ENCODE peak calls at places on chromosome 12, in seven cellular contexts. M is tibial nerve, I is fibroblast of lung, L is NB4, V is AG10803, B is brain microvascular endothelial cell, W is pancreas. P is an unnamed sample.
A peak's percentile ranks its signal among the peaks of the same experiment; 100 is the strongest.

GRCh38 chr12:106634206-106634605 is 51.4 kb downstream of the RFX4 start:
- DNase-seq in B (no peak), W (no peak), V (no peak), L (no peak), M (no peak), I (no peak), P (no peak)

GRCh38 chr12:25436206-25436912 is 116.7 kb downstream of the LMNTD1 start:
- DNase-seq in B (peak; percentile 58), I (peak; percentile 93), M (no peak), L (peak; percentile 89), V (peak; percentile 86), W (no peak), P (peak; percentile 35)

GRCh38 chr12:3741882-3742672 is 10.8 kb downstream of the CRACR2A start:
- DNase-seq in L (no peak), V (no peak), I (no peak), B (no peak), M (no peak), W (no peak), P (no peak)

GRCh38 chr12:39355841-39356240 is 87.1 kb downstream of the KIF21A start:
- DNase-seq in I (no peak), B (no peak), V (no peak), W (no peak), L (no peak), M (no peak), P (no peak)

GRCh38 chr12:6452908-6453630 is 1.2 kb downstream of the TAPBPL start:
- DNase-seq in L (no peak), W (no peak), I (no peak), B (no peak), M (no peak), V (no peak), P (no peak)

GRCh38 chr12:3593906-3594305 is 102.9 kb downstream of the PRMT8 start:
- DNase-seq in L (no peak), W (no peak), B (no peak), M (no peak), V (no peak), I (no peak), P (no peak)

GRCh38 chr12:127162902-127163301 is 1104.1 kb upstream of the TMEM132C start:
- DNase-seq in L (peak; percentile 10), W (no peak), B (peak; percentile 76), V (peak; percentile 74), M (no peak), I (peak; percentile 46), P (no peak)

GRCh38 chr12:38155526-38156496 is 160.8 kb upstream of the ALG10B start:
- DNase-seq in M (no peak), V (no peak), L (no peak), I (no peak), B (no peak), W (no peak), P (no peak)

GRCh38 chr12:65568517-65568916 is 255.8 kb upstream of the HMGA2 start:
- DNase-seq in I (peak; percentile 87), L (no peak), B (peak; percentile 96), W (no peak), M (no peak), V (no peak), P (no peak)

GRCh38 chr12:14216405-14217294 is 148.8 kb upstream of the ATF7IP start:
- DNase-seq in V (peak; percentile 7), I (peak; percentile 29), W (no peak), M (no peak), B (no peak), L (peak; percentile 9), P (no peak)
- H3K4me3 ChIP-seq in V (peak overlapping the region; percentile 30), I (no peak overlapping the region), W (no peak overlapping the region), M (peak overlapping the region; percentile 12), B (no peak overlapping the region), L (no peak overlapping the region), P (no peak overlapping the region)

DNA sequence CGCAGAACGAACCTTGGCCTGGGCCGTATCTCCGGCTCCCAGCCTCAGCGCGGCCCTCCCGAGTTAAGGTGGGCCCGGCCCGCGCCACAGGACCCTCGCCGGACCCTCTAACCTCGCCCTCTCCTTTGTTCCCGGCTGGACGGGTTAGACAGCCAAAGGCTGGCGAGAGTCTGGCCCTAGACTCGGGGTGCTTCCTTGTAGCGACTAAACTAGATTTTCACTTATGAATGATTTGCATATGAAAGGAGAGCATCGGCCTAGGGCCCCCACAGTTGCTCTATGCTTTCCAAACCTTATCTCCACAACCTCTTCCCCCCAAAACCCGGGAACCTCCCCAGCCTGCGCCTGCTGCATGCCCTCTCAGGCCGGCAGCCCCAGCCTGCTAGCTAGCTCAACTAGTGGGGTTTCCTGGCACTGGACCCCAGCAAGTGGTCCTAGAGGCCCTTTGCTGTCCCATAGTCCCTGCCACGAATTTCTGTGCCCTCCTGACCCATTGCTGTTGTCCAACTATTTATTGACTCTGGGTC is 2.0 kb downstream of the HOXC5 start:
- DNase-seq in V (no peak), B (no peak), M (no peak), I (no peak), L (no peak), W (no peak), P (no peak)
- H3K4me3 ChIP-seq in V (peak overlapping the region; percentile 56), B (no peak overlapping the region), M (peak overlapping the region; percentile 42), I (no peak overlapping the region), L (no peak overlapping the region), W (no peak overlapping the region), P (no peak overlapping the region)

GRCh38 chr12:124472690-124473279 is 94.6 kb downstream of the NCOR2 start:
- DNase-seq in V (no peak), I (no peak), M (no peak), L (no peak), B (no peak), W (peak; percentile 18), P (no peak)
- H3K4me3 ChIP-seq in V (no peak overlapping the region), I (no peak overlapping the region), M (no peak overlapping the region), L (no peak overlapping the region), B (no peak overlapping the region), W (no peak overlapping the region), P (no peak overlapping the region)

DNA sequence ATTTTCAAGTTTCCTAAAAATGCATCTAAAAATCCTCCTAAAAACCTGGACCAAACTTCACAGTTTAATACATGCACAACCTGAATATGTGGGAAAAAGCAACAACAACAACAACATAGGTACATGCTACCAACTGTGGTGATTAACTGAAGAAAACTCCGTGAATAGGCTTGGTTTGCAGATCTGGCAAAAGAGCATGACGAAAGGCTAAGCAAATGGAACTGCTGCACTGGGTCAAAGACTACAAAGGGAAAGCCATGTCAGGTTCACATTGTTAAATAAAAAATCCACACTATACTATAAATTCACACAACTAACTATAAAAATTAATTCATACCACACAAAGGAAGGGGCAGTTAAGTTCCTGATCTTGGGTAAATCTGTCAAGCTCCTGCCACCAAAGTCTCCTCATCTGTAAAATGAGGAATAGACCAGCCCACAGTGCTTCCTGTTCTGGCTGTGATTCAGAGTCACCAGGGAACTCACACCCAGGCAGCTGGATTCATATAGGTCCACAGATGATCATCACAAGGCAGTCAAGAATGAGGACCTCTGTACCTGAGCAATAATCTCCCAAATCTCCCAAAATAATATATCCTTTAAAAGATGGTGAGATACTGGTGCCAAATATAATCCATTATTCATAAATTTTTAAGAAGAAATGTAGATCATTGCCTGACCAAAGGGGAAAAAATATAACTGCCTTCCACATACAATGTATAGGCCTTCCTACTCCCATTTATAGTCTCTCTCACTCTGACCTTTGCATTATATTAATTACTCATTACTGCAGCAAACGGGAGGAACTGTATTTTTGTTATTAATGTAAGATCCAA is 7.0 kb downstream of the CORO1C start:
- DNase-seq in I (no peak), B (peak; percentile 76), W (no peak), M (no peak), V (peak; percentile 45), L (peak; percentile 82), P (no peak)
- H3K4me3 ChIP-seq in I (no peak overlapping the region), B (no peak overlapping the region), W (no peak overlapping the region), M (no peak overlapping the region), V (no peak overlapping the region), L (no peak overlapping the region), P (no peak overlapping the region)

DNA sequence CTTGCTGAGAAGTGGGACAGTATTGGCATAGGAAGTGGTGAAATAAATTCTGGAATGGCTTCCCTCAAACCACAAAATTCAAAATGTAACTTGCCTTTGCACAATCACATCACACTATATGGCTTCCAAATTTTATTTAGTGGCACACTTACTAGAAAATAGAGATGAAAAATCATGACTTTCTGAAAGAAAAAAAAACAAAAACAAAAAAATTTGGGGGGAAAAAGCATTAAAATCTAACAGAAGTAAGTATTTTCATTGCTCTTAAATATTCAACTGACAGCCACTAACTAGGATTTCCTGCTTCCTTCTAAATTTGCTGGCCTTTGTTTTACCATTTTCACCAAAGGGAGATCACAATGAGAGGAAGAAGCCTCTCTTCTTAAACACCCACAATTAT is 23.0 kb downstream of the ATF7 start:
- DNase-seq in I (no peak), B (no peak), V (peak; percentile 25), L (no peak), W (no peak), M (no peak), P (no peak)
- H3K4me3 ChIP-seq in I (no peak overlapping the region), B (no peak overlapping the region), V (no peak overlapping the region), L (no peak overlapping the region), W (no peak overlapping the region), M (no peak overlapping the region), P (no peak overlapping the region)

GRCh38 chr12:124420972-124421674 is 126.2 kb downstream of the RFLNA start:
- DNase-seq in V (no peak), M (no peak), B (peak; percentile 12), W (peak; percentile 77), I (no peak), L (no peak), P (no peak)

GRCh38 chr12:124422142-124422569 is 127.3 kb downstream of the RFLNA start:
- DNase-seq in B (no peak), I (peak; percentile 42), L (no peak), V (no peak), M (no peak), W (no peak), P (no peak)

GRCh38 chr12:124423683-124424515 is 129.0 kb downstream of the RFLNA start:
- DNase-seq in M (no peak), V (no peak), B (no peak), I (no peak), W (no peak), L (no peak), P (no peak)

GRCh38 chr12:124424516-124424905 is 129.6 kb downstream of the RFLNA start:
- DNase-seq in L (no peak), I (no peak), W (no peak), V (no peak), M (no peak), B (no peak), P (no peak)

DNA sequence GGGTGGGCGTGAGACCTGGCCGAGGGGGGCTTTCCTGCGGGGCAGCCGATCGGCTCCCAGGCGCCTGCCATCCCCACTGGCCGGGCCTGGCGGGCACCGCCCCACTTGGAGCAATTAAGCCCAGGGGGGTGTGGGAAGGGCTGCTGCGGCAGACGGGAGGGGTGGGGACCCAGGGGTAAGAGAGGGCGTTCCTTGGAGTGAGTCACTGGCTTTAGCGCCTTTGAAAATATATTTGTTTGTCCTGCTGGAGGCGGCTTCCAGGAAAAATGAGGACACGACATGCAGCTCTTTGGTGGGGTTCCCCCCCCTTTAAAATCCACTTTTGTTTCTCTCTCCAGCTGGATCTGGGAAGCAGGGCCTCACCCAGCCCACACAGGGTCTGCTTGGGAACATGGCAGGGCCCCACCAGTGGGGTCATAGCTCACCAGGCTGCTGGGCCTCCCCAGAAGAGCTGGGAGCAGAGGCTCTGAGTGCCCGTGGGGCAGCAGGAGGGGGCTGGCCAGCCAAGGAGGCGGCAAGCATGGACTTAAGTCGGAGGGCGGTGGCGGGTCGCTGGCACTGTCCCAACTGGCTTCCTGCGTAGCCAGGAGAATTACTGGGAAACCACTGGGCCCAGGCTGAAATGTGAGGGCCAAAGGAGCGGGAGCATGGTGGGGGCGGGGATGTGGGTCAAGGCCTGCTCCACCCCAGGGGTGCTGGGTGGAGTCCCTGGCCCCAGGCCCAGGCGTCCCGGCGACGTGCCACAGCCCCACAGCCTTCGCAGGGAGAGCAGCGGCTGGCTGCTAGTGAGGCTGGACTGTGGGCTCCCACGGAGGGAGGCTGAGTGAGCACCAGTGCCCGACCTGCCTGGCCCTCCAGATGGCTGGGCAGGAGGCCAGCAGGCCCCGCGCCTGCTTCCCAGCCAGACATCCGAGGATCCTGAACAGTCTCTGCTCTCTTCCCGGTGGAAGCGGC is 128.0 kb downstream of the RFLNA start:
- DNase-seq in W (peak; percentile 93), L (no peak), V (peak; percentile 95), I (peak; percentile 98), M (peak; percentile 95), B (peak; percentile 75), P (no peak)
- H3K4me3 ChIP-seq in W (peak overlapping the region; percentile 2), L (no peak overlapping the region), V (peak overlapping the region; percentile 44), I (peak overlapping the region; percentile 33), M (peak overlapping the region; percentile 18), B (peak overlapping the region; percentile 15), P (no peak overlapping the region)